ENCODE peak calls at places on chromosomes 5 and 9, in four cellular contexts. F is cardiac muscle cell, R is foreskin fibroblast, Z is LNCaP clone FGC. W is an unnamed sample.

GRCh38 chr5:71701409-71701808 is 17.7 kb upstream of the CARTPT start:
- DNase-seq in F (no peak), Z (no peak), R (no peak), W (no peak)

GRCh38 chr5:135324897-135325650 is 74.0 kb downstream of the MACROH2A1 start:
- DNase-seq in R (no peak), F (no peak), Z (peak), W (no peak)

GRCh38 chr5:43484049-43484849 is 584 bp upstream of the TMEM267 start:
- DNase-seq in R (peak), Z (peak), F (peak), W (peak)

GRCh38 chr5:24177821-24178220 is 467.0 kb downstream of the CDH10 start:
- DNase-seq in Z (no peak), F (no peak), R (no peak), W (no peak)

GRCh38 chr5:76956033-76956432 is 3.2 kb downstream of the CRHBP start:
- DNase-seq in F (no peak), R (no peak), Z (no peak), W (no peak)

GRCh38 chr9:129640086-129640870 is 1.7 kb downstream of the ASB6 start:
- DNase-seq in F (peak), Z (no peak), R (peak), W (no peak)

GRCh38 chr9:77003366-77003765 is 16.1 kb upstream of the FOXB2 start:
- DNase-seq in F (no peak), Z (peak), R (no peak), W (no peak)

GRCh38 chr9:137167752-137168574 is 1.9 kb downstream of the LRRC26 start:
- DNase-seq in Z (peak), F (no peak), R (peak), W (no peak)

GRCh38 chr5:19886123-19886921 is 101.7 kb downstream of the CDH18 start:
- DNase-seq in R (peak), F (peak), Z (no peak), W (no peak)

GRCh38 chr5:14218011-14218410 is 74.9 kb downstream of the TRIO start:
- DNase-seq in R (no peak), Z (no peak), F (no peak), W (no peak)

GRCh38 chr5:141757402-141757801 is 75.4 kb upstream of the ARAP3 start:
- DNase-seq in Z (no peak), R (peak), F (peak), W (peak)

GRCh38 chr9:18678846-18679245 is 204.9 kb downstream of the ADAMTSL1 start:
- DNase-seq in R (no peak), Z (no peak), F (peak), W (no peak)

DNA sequence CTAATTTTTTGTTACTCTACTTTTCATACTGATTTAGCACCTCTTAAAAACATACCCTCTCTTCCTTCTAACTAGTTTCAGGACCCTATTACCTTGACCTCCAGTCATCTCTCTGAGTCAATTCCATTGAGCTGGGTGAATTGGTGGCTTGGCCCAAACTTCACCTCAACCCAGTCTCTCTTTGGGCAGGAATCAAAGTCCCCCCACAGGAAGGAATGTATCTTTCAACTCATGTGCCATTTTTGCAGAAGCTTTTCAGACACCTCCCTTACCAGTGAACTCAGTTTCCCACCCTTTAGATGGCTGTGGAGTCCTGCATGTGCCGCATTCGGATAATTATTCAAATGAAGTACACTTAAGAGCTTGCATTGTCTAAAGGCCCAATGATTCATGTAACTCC is 693.6 kb downstream of the PTPRD start:
- DNase-seq in Z (no peak), F (no peak), R (no peak), W (no peak)
- TF ChIP-seq CTCF in Z (no peak), F (no peak), R (no peak), W (no peak)

DNA sequence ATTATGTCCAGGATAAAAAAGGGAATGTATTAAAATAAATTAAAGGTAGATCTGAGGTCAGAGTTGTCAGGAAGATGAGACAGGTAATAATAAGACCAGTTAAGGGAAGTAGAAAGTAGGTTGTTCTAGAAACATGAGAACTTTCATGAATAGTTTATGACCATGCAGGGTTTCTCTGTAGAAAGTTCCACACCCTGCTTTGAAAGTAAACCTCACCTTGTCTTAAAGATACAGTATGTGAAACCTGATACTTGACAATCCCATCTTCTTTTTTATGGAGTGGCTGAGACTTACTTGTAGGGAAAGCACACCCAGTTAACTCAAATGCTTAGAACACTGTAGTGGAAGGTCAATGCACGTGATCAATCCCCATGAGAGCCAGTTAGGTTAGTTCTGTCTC is 260.6 kb upstream of the ZNF462 start:
- DNase-seq in F (no peak), R (no peak), Z (no peak), W (no peak)
- TF ChIP-seq CTCF in F (no peak), R (no peak), Z (no peak), W (no peak)

GRCh38 chr5:39580702-39581498 is 156.1 kb upstream of the DAB2 start:
- DNase-seq in F (peak), Z (no peak), R (peak), W (no peak)

GRCh38 chr5:39579750-39580149 is 155.0 kb upstream of the DAB2 start:
- DNase-seq in F (no peak), R (no peak), Z (no peak), W (no peak)

GRCh38 chr5:39584921-39585320 is 160.1 kb upstream of the DAB2 start:
- DNase-seq in R (peak), F (peak), Z (no peak), W (no peak)

DNA sequence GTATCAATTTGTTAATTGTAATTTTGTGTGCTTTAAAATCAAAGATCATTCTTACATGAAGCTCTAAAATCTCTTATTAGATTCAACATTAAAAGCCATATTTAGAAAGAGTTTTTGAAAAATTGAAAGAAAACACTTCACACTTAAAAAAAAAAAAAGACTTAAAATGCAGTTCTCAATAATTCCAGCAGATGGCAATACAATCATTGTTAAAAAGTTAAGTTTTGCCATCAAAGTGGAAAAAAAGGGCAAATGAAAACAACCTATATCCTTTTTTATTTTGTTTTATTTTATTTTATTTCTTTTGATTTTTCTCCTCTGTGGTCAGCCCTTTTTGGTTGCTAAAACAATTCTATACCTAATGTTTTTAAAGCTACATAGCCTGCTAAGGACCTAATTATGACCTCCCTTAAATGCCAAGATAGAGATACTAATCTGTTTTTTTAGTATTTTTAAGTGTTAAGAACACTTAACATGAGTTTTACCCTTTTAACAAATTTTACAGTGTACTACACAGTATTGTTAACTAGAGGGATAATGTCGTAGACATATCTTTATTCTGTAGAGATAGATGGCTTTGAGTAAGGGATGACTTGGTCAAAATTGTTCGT is 154.2 kb upstream of the DAB2 start:
- DNase-seq in F (peak), R (peak), Z (no peak), W (no peak)
- TF ChIP-seq CTCF in F (peak), R (peak), Z (peak), W (peak)

DNA sequence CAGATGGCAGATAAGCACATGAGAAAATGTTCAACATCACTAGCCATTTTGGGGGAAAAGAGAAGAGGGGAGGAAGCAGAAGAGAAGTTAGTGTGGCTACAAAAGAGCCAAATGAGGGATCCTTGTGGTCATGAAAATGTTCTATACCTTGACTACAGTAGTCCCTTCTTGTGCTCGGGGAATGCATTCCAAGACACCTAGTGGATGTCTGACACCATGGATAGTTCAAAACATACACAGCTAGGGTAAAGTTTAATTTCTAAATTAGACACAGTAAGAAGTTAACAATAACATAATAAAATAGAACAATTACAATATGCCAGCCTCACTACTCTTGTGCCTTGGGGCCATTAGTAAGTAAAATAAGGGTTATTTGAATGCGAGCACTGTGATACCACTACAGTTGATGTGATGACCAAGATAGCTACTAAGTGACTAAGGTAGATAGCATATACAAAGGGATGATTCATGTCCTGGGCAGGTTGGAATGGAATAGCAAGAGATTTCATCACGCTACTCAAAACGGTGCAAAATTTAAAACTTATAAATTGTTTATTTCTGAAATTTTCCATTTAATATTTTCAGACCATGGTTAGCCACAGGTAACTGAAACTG is 344.1 kb downstream of the NR2F1-AS1 start:
- DNase-seq in F (no peak), Z (no peak), R (peak), W (no peak)
- TF ChIP-seq CTCF in F (no peak), Z (no peak), R (no peak), W (no peak)

GRCh38 chr9:86893811-86894490 is 53.4 kb downstream of the GAS1 start:
- DNase-seq in F (peak), Z (no peak), R (peak), W (no peak)
- TF ChIP-seq CTCF in F (peak), Z (peak), R (peak), W (no peak)

DNA sequence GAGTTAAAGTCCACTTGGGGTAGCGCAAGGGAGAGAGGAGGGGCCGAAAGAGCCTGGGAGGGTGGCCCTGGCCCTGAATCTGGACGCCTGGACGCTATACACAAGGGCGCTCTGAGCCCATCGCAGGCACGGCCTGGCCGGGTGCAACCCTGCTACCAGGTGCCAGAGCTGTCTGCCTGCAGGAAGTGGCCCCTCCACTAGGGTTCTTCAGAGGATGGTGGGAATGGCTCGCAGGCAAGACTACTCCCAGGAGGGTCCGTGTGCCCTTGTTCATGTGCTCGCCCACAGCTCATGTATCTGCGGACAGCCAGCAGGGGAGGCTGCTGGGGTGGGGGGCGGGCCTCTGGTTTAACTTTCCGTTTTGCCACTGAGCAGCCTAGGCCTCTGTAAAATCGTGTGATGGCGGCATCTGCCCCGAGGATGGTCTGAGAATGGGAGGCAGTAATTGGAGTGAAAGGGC is 1.4 kb upstream of the NKD2 start:
- DNase-seq in F (no peak), R (no peak), Z (no peak), W (peak)
- TF ChIP-seq CTCF in F (no peak), R (no peak), Z (no peak), W (no peak)

DNA sequence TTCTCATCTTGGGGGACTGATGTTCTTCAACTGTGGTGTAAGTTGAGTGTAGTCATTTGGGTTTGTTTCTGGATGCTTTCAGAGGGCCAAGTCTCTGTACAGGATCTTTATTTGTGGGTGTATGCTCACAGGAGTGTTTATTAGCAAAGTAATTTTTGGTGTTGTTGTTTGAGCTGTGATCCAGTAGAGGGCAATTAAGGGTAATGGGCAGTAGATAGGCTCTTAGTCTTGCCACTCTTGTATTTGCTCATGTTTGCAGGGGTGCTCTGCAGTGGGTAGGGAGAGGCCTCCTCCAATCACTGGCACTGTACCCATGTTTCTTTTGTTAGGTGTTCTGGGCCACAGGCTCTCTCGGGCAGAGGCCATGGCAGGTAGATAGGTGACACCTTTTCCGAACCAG is 45.9 kb upstream of the ITGA2 start:
- DNase-seq in R (no peak), F (no peak), Z (no peak), W (no peak)
- TF ChIP-seq CTCF in R (peak), F (peak), Z (peak), W (no peak)

DNA sequence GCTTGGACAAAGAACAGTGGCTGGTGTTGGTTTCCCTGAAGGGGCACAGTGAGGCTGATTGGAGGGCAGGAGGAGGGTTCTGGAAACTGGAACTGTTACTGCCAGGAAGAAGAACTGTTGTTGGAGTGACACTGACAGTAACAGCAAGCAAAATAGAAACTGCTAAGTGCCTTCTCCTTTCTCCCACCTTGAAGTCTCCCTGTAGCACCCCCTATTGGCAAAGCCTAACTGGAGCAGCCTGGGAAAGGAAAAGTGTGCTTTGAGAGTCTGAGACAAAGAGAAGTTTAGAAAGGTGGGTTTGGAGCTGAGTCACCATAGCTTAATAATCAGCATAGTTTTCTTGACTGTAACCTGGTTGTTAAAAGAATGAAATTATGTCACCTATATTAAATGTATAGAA is 2.5 kb upstream of the TMEM174 start:
- DNase-seq in R (peak), Z (no peak), F (peak), W (peak)
- TF ChIP-seq CTCF in R (peak), Z (peak), F (peak), W (peak)

DNA sequence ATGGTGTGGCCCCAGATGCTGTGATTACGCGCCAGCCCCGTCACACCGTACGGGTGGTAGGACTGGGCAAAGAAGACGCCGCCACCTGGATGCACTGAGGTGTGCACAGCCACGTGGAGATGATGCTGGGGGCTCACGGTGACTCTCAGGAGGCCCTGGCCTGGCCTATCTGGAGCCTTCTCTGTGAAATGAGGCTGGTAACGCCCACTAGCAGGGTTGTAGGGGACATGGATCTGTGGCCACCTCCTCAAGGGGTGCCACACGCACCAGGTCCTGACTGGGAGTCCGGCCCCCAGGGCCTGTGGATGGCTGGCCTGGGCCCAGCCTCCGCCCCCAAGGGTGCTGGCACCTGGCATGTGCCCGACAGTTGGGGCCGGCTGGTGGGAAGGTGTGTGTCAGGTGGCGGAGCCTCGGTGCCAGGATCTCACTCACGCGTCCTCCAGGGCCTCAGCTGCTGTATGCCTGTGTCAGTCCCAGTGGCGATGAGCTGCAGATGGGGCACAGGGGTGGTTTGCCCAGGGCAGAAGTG is 32.4 kb downstream of the NEK6 start:
- DNase-seq in F (no peak), Z (no peak), R (no peak), W (no peak)
- TF ChIP-seq CTCF in F (no peak), Z (no peak), R (no peak), W (no peak)

GRCh38 chr5:6583049-6583880 is 49.6 kb downstream of the NSUN2 start:
- DNase-seq in F (peak), R (peak), Z (no peak), W (peak)
- TF ChIP-seq CTCF in F (peak), R (peak), Z (no peak), W (no peak)